ENCODE peak calls at places on chromosomes 5 and 9, in nine cellular contexts. One of them, this sample, is unnamed.

GRCh38 chr5:142770650-142771609 is 753 bp downstream of the ARHGAP26 start:
- DNase-seq in CD8-positive, alpha-beta T cell: peak
- DNase-seq in MM.1S: peak
- DNase-seq in ovary: peak
- DNase-seq in GM23248: peak
- DNase-seq in upper lobe of left lung: peak
- DNase-seq in dorsolateral prefrontal cortex: peak
- DNase-seq in GM23338: peak
- DNase-seq in upper lobe of right lung: peak
- DNase-seq in this sample: peak

GRCh38 chr9:120845255-120845654 is 2.5 kb upstream of the PSMD5 start:
- DNase-seq in CD8-positive, alpha-beta T cell: no peak
- DNase-seq in MM.1S: no peak
- DNase-seq in ovary: no peak
- DNase-seq in GM23248: peak
- DNase-seq in upper lobe of left lung: no peak
- DNase-seq in dorsolateral prefrontal cortex: no peak
- DNase-seq in GM23338: no peak
- DNase-seq in upper lobe of right lung: no peak
- DNase-seq in this sample: no peak

GRCh38 chr9:34654317-34655083 is 2.5 kb downstream of the IL11RA start:
- DNase-seq in CD8-positive, alpha-beta T cell: no peak
- DNase-seq in MM.1S: no peak
- DNase-seq in ovary: peak
- DNase-seq in GM23248: peak
- DNase-seq in upper lobe of left lung: no peak
- DNase-seq in dorsolateral prefrontal cortex: peak
- DNase-seq in GM23338: no peak
- DNase-seq in upper lobe of right lung: no peak
- DNase-seq in this sample: no peak

GRCh38 chr5:139862313-139862712 is 66.7 kb downstream of the PSD2 start:
- DNase-seq in CD8-positive, alpha-beta T cell: no peak
- DNase-seq in MM.1S: no peak
- DNase-seq in ovary: peak
- DNase-seq in GM23248: peak
- DNase-seq in upper lobe of left lung: no peak
- DNase-seq in dorsolateral prefrontal cortex: no peak
- DNase-seq in GM23338: no peak
- DNase-seq in upper lobe of right lung: no peak
- DNase-seq in this sample: peak

GRCh38 chr9:112087506-112087905 is 87.6 kb downstream of the SUSD1 start:
- DNase-seq in CD8-positive, alpha-beta T cell: no peak
- DNase-seq in MM.1S: no peak
- DNase-seq in ovary: no peak
- DNase-seq in GM23248: no peak
- DNase-seq in upper lobe of left lung: no peak
- DNase-seq in dorsolateral prefrontal cortex: no peak
- DNase-seq in GM23338: no peak
- DNase-seq in upper lobe of right lung: no peak
- DNase-seq in this sample: no peak

GRCh38 chr9:133935328-133936040 is 56.6 kb downstream of the VAV2 start:
- DNase-seq in CD8-positive, alpha-beta T cell: no peak
- DNase-seq in MM.1S: no peak
- DNase-seq in ovary: peak
- DNase-seq in GM23248: no peak
- DNase-seq in upper lobe of left lung: no peak
- DNase-seq in dorsolateral prefrontal cortex: no peak
- DNase-seq in GM23338: no peak
- DNase-seq in upper lobe of right lung: no peak
- DNase-seq in this sample: no peak

GRCh38 chr9:114811301-114811700 is 5.5 kb upstream of the TNFSF15 start:
- DNase-seq in CD8-positive, alpha-beta T cell: no peak
- DNase-seq in MM.1S: no peak
- DNase-seq in ovary: no peak
- DNase-seq in GM23248: no peak
- DNase-seq in upper lobe of left lung: no peak
- DNase-seq in dorsolateral prefrontal cortex: no peak
- DNase-seq in GM23338: no peak
- DNase-seq in upper lobe of right lung: no peak
- DNase-seq in this sample: no peak

GRCh38 chr5:35960328-35960727 is 21.9 kb upstream of the CAPSL start:
- DNase-seq in CD8-positive, alpha-beta T cell: no peak
- DNase-seq in MM.1S: no peak
- DNase-seq in ovary: no peak
- DNase-seq in GM23248: no peak
- DNase-seq in upper lobe of left lung: no peak
- DNase-seq in dorsolateral prefrontal cortex: no peak
- DNase-seq in GM23338: no peak
- DNase-seq in upper lobe of right lung: no peak
- DNase-seq in this sample: no peak

GRCh38 chr5:20294696-20295095 is 306.7 kb upstream of the CDH18 start:
- DNase-seq in CD8-positive, alpha-beta T cell: no peak
- DNase-seq in MM.1S: no peak
- DNase-seq in ovary: no peak
- DNase-seq in GM23248: no peak
- DNase-seq in upper lobe of left lung: no peak
- DNase-seq in dorsolateral prefrontal cortex: no peak
- DNase-seq in GM23338: no peak
- DNase-seq in upper lobe of right lung: no peak
- DNase-seq in this sample: no peak

GRCh38 chr5:73950441-73950873 is 324.5 kb downstream of the ARHGEF28 start:
- DNase-seq in CD8-positive, alpha-beta T cell: no peak
- DNase-seq in MM.1S: no peak
- DNase-seq in ovary: no peak
- DNase-seq in GM23248: peak
- DNase-seq in upper lobe of left lung: no peak
- DNase-seq in dorsolateral prefrontal cortex: no peak
- DNase-seq in GM23338: no peak
- DNase-seq in upper lobe of right lung: no peak
- DNase-seq in this sample: no peak

GRCh38 chr5:118863345-118863744 is 125.0 kb downstream of the DTWD2 start:
- DNase-seq in CD8-positive, alpha-beta T cell: no peak
- DNase-seq in MM.1S: no peak
- DNase-seq in ovary: no peak
- DNase-seq in GM23248: peak
- DNase-seq in upper lobe of left lung: no peak
- DNase-seq in dorsolateral prefrontal cortex: no peak
- DNase-seq in GM23338: no peak
- DNase-seq in upper lobe of right lung: no peak
- DNase-seq in this sample: no peak

GRCh38 chr5:67405755-67406154 is 209.2 kb upstream of the CD180 start:
- DNase-seq in CD8-positive, alpha-beta T cell: no peak
- DNase-seq in MM.1S: no peak
- DNase-seq in ovary: no peak
- DNase-seq in GM23248: no peak
- DNase-seq in upper lobe of left lung: no peak
- DNase-seq in dorsolateral prefrontal cortex: no peak
- DNase-seq in GM23338: no peak
- DNase-seq in upper lobe of right lung: no peak
- DNase-seq in this sample: no peak

GRCh38 chr9:116549786-116550660 is 137.1 kb upstream of the TRIM32 start:
- DNase-seq in CD8-positive, alpha-beta T cell: no peak
- DNase-seq in MM.1S: no peak
- DNase-seq in ovary: no peak
- DNase-seq in GM23248: peak
- DNase-seq in upper lobe of left lung: no peak
- DNase-seq in dorsolateral prefrontal cortex: no peak
- DNase-seq in GM23338: no peak
- DNase-seq in upper lobe of right lung: no peak
- DNase-seq in this sample: no peak

GRCh38 chr5:26833596-26833995 is 204.8 kb downstream of the CDH9 start:
- DNase-seq in CD8-positive, alpha-beta T cell: no peak
- DNase-seq in MM.1S: no peak
- DNase-seq in ovary: no peak
- DNase-seq in GM23248: no peak
- DNase-seq in upper lobe of left lung: no peak
- DNase-seq in dorsolateral prefrontal cortex: no peak
- DNase-seq in GM23338: no peak
- DNase-seq in upper lobe of right lung: no peak
- DNase-seq in this sample: no peak

GRCh38 chr9:19445452-19445851 is 36.6 kb downstream of the ACER2 start:
- DNase-seq in CD8-positive, alpha-beta T cell: no peak
- DNase-seq in MM.1S: no peak
- DNase-seq in ovary: no peak
- DNase-seq in GM23248: no peak
- DNase-seq in upper lobe of left lung: no peak
- DNase-seq in dorsolateral prefrontal cortex: no peak
- DNase-seq in GM23338: no peak
- DNase-seq in upper lobe of right lung: no peak
- DNase-seq in this sample: no peak

GRCh38 chr9:109117856-109118801 is 1.6 kb downstream of the TMEM245 start:
- DNase-seq in CD8-positive, alpha-beta T cell: peak
- DNase-seq in MM.1S: no peak
- DNase-seq in ovary: peak
- DNase-seq in GM23248: peak
- DNase-seq in upper lobe of left lung: peak
- DNase-seq in dorsolateral prefrontal cortex: no peak
- DNase-seq in GM23338: peak
- DNase-seq in upper lobe of right lung: no peak
- DNase-seq in this sample: no peak

GRCh38 chr9:109118802-109119438 is 827 bp downstream of the TMEM245 start:
- DNase-seq in CD8-positive, alpha-beta T cell: no peak
- DNase-seq in MM.1S: no peak
- DNase-seq in ovary: peak
- DNase-seq in GM23248: peak
- DNase-seq in upper lobe of left lung: no peak
- DNase-seq in dorsolateral prefrontal cortex: peak
- DNase-seq in GM23338: peak
- DNase-seq in upper lobe of right lung: no peak
- DNase-seq in this sample: no peak

GRCh38 chr9:109119439-109120203 is at the start of gene TMEM245:
- DNase-seq in CD8-positive, alpha-beta T cell: peak
- DNase-seq in MM.1S: peak
- DNase-seq in ovary: peak
- DNase-seq in GM23248: peak
- DNase-seq in upper lobe of left lung: peak
- DNase-seq in dorsolateral prefrontal cortex: peak
- DNase-seq in GM23338: peak
- DNase-seq in upper lobe of right lung: peak
- DNase-seq in this sample: peak

GRCh38 chr9:109121218-109121796 is 1.6 kb upstream of the TMEM245 start:
- DNase-seq in CD8-positive, alpha-beta T cell: no peak
- DNase-seq in MM.1S: no peak
- DNase-seq in ovary: no peak
- DNase-seq in GM23248: no peak
- DNase-seq in upper lobe of left lung: no peak
- DNase-seq in dorsolateral prefrontal cortex: no peak
- DNase-seq in GM23338: peak
- DNase-seq in upper lobe of right lung: no peak
- DNase-seq in this sample: no peak

DNA sequence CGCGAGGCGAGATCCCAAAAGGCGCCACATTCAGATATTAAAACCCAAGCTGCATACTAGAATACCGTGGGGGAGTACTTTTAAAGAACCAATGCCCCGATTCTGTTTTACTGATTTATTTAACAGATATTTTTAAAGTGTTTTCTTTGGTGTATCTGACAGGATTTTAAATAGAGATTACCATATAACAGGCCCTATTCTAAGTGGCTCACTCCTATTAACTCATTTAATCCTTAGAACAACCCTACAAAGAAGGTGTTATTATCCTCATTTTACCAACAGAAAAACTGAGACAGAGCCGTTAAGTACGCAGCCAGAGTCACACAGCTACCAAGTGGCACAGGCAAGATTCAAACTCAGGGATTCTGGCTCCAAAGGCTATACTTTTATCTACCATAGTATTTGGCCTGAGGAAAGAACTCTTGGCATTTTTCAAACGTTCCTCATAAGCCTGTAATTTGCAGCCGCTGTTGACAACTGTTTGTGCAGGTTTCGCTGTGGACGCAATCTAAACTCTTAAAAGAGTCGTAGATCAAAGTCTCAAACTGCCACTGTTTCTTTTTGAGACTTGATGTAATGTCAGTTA is 550 bp upstream of the TMEM245 start:
- DNase-seq in CD8-positive, alpha-beta T cell: no peak
- DNase-seq in MM.1S: no peak
- DNase-seq in ovary: no peak
- DNase-seq in GM23248: no peak
- DNase-seq in upper lobe of left lung: no peak
- DNase-seq in dorsolateral prefrontal cortex: no peak
- DNase-seq in GM23338: no peak
- DNase-seq in upper lobe of right lung: no peak
- DNase-seq in this sample: no peak
- H3K27ac ChIP-seq in CD8-positive, alpha-beta T cell: no peak
- H3K27ac ChIP-seq in MM.1S: no peak
- H3K27ac ChIP-seq in ovary: no peak
- H3K27ac ChIP-seq in GM23248: no peak
- H3K27ac ChIP-seq in upper lobe of left lung: no peak
- H3K27ac ChIP-seq in dorsolateral prefrontal cortex: no peak
- H3K27ac ChIP-seq in GM23338: peak
- H3K27ac ChIP-seq in upper lobe of right lung: no peak
- H3K27ac ChIP-seq in this sample: no peak

GRCh38 chr5:157491471-157491870 is 31.5 kb downstream of the NIPAL4 start:
- DNase-seq in CD8-positive, alpha-beta T cell: no peak
- DNase-seq in MM.1S: no peak
- DNase-seq in ovary: no peak
- DNase-seq in GM23248: no peak
- DNase-seq in upper lobe of left lung: no peak
- DNase-seq in dorsolateral prefrontal cortex: no peak
- DNase-seq in GM23338: no peak
- DNase-seq in upper lobe of right lung: no peak
- DNase-seq in this sample: no peak
- H3K27ac ChIP-seq in CD8-positive, alpha-beta T cell: no peak
- H3K27ac ChIP-seq in MM.1S: no peak
- H3K27ac ChIP-seq in ovary: no peak
- H3K27ac ChIP-seq in GM23248: no peak
- H3K27ac ChIP-seq in upper lobe of left lung: no peak
- H3K27ac ChIP-seq in dorsolateral prefrontal cortex: no peak
- H3K27ac ChIP-seq in GM23338: no peak
- H3K27ac ChIP-seq in upper lobe of right lung: no peak
- H3K27ac ChIP-seq in this sample: no peak

GRCh38 chr5:151663617-151664322 is 22.9 kb downstream of the SPARC start:
- DNase-seq in CD8-positive, alpha-beta T cell: no peak
- DNase-seq in MM.1S: no peak
- DNase-seq in ovary: peak
- DNase-seq in GM23248: peak
- DNase-seq in upper lobe of left lung: peak
- DNase-seq in dorsolateral prefrontal cortex: no peak
- DNase-seq in GM23338: no peak
- DNase-seq in upper lobe of right lung: no peak
- DNase-seq in this sample: no peak
- H3K27ac ChIP-seq in CD8-positive, alpha-beta T cell: no peak
- H3K27ac ChIP-seq in MM.1S: no peak
- H3K27ac ChIP-seq in ovary: no peak
- H3K27ac ChIP-seq in GM23248: peak
- H3K27ac ChIP-seq in upper lobe of left lung: peak
- H3K27ac ChIP-seq in dorsolateral prefrontal cortex: peak
- H3K27ac ChIP-seq in GM23338: no peak
- H3K27ac ChIP-seq in upper lobe of right lung: peak
- H3K27ac ChIP-seq in this sample: peak

GRCh38 chr5:132427285-132428146 is 58.0 kb downstream of the SLC22A5 start:
- DNase-seq in CD8-positive, alpha-beta T cell: peak
- DNase-seq in MM.1S: peak
- DNase-seq in ovary: peak
- DNase-seq in GM23248: peak
- DNase-seq in upper lobe of left lung: peak
- DNase-seq in dorsolateral prefrontal cortex: no peak
- DNase-seq in GM23338: no peak
- DNase-seq in upper lobe of right lung: peak
- DNase-seq in this sample: peak
- H3K27ac ChIP-seq in CD8-positive, alpha-beta T cell: peak
- H3K27ac ChIP-seq in MM.1S: peak
- H3K27ac ChIP-seq in ovary: no peak
- H3K27ac ChIP-seq in GM23248: peak
- H3K27ac ChIP-seq in upper lobe of left lung: peak
- H3K27ac ChIP-seq in dorsolateral prefrontal cortex: peak
- H3K27ac ChIP-seq in GM23338: peak
- H3K27ac ChIP-seq in upper lobe of right lung: peak
- H3K27ac ChIP-seq in this sample: peak

GRCh38 chr9:136181784-136182421 is 23.0 kb downstream of the LHX3 start:
- DNase-seq in CD8-positive, alpha-beta T cell: no peak
- DNase-seq in MM.1S: no peak
- DNase-seq in ovary: no peak
- DNase-seq in GM23248: no peak
- DNase-seq in upper lobe of left lung: no peak
- DNase-seq in dorsolateral prefrontal cortex: no peak
- DNase-seq in GM23338: no peak
- DNase-seq in upper lobe of right lung: no peak
- DNase-seq in this sample: no peak
- H3K27ac ChIP-seq in CD8-positive, alpha-beta T cell: no peak
- H3K27ac ChIP-seq in MM.1S: no peak
- H3K27ac ChIP-seq in ovary: no peak
- H3K27ac ChIP-seq in GM23248: no peak
- H3K27ac ChIP-seq in upper lobe of left lung: no peak
- H3K27ac ChIP-seq in dorsolateral prefrontal cortex: no peak
- H3K27ac ChIP-seq in GM23338: no peak
- H3K27ac ChIP-seq in upper lobe of right lung: no peak
- H3K27ac ChIP-seq in this sample: no peak

This sample was measured in lower lobe of right lung.